ENCODE peak calls at places on chromosomes 4 and X, in five cellular contexts. O is PC-3, U is tibial artery, Z is neural progenitor cell, I is breast epithelium. J is an unnamed sample.

GRCh38 chr4:122617597-122618593 is 3.0 kb downstream of the IL21 start:
- DNase-seq in O (no peak), U (no peak), Z (no peak), I (no peak), J (no peak)

GRCh38 chrX:12844319-12844718 is 22.6 kb upstream of the TLR7 start:
- DNase-seq in O (no peak), U (no peak), Z (no peak), I (no peak), J (no peak)

GRCh38 chr4:54093609-54094240 is 6.2 kb upstream of the GSX2 start:
- DNase-seq in O (no peak), U (no peak), Z (peak; percentile 44), I (no peak), J (no peak)

GRCh38 chr4:88341227-88342192 is 37.1 kb upstream of the HERC6 start:
- DNase-seq in O (peak; percentile 76), U (no peak), Z (no peak), I (no peak), J (no peak)

GRCh38 chrX:37776987-37777325 is 2.9 kb upstream of the CYBB start:
- DNase-seq in O (no peak), U (no peak), Z (no peak), I (no peak), J (no peak)

GRCh38 chr4:174334628-174335027 is 50.9 kb downstream of the CEP44 start:
- DNase-seq in O (no peak), U (no peak), Z (no peak), I (no peak), J (no peak)

GRCh38 chr4:26001816-26002215 is 87.8 kb downstream of the SMIM20 start:
- DNase-seq in O (no peak), U (no peak), Z (no peak), I (no peak), J (no peak)

GRCh38 chr4:119087656-119088055 is 48.0 kb upstream of the MYOZ2 start:
- DNase-seq in O (no peak), U (no peak), Z (no peak), I (no peak), J (no peak)

GRCh38 chrX:151713859-151714258 is 2.0 kb upstream of the FATE1 start:
- DNase-seq in O (peak; percentile 47), U (no peak), Z (peak; percentile 52), I (no peak), J (no peak)

GRCh38 chrX:3393168-3393567 is 46.7 kb upstream of the MXRA5 start:
- DNase-seq in O (no peak), U (no peak), Z (no peak), I (no peak), J (no peak)

GRCh38 chr4:123866796-123867195 is 470.2 kb downstream of the SPRY1 start:
- DNase-seq in O (peak; percentile 22), U (no peak), Z (no peak), I (no peak), J (no peak)

GRCh38 chr4:46937493-46937892 is 28.4 kb upstream of the COX7B2 start:
- DNase-seq in O (peak; percentile 21), U (no peak), Z (no peak), I (no peak), J (no peak)

GRCh38 chr4:48366611-48367010 is 25.3 kb downstream of the SLAIN2 start:
- DNase-seq in O (no peak), U (no peak), Z (no peak), I (no peak), J (no peak)

GRCh38 chr4:81509822-81510221 is 38.1 kb upstream of the RASGEF1B start:
- DNase-seq in O (no peak), U (no peak), Z (no peak), I (no peak), J (no peak)

GRCh38 chr4:82833696-82834313 is 35.2 kb upstream of the SCD5 start:
- DNase-seq in O (peak; percentile 68), U (no peak), Z (no peak), I (no peak), J (no peak)

GRCh38 chr4:132642196-132642817 is 506.8 kb upstream of the PCDH10 start:
- DNase-seq in O (peak; percentile 61), U (no peak), Z (peak; percentile 76), I (no peak), J (peak; percentile 27)

GRCh38 chr4:177546745-177547144 is 104.5 kb upstream of the AGA start:
- DNase-seq in O (peak; percentile 21), U (no peak), Z (no peak), I (no peak), J (no peak)

GRCh38 chrX:8890794-8891193 is 89.6 kb upstream of the FAM9A start:
- DNase-seq in O (no peak), U (no peak), Z (no peak), I (no peak), J (no peak)

GRCh38 chr4:111128327-111128726 is 505.4 kb upstream of the PITX2 start:
- DNase-seq in O (no peak), U (no peak), Z (no peak), I (no peak), J (no peak)

GRCh38 chrX:40097101-40097491 is 662 bp downstream of the BCOR start:
- DNase-seq in O (no peak), U (no peak), Z (no peak), I (no peak), J (peak; percentile 76)

GRCh38 chrX:153628129-153628528 is 18.9 kb upstream of the DUSP9 start:
- DNase-seq in O (no peak), U (no peak), Z (no peak), I (no peak), J (no peak)

GRCh38 chrX:20253232-20253543 is 13.5 kb downstream of the RPS6KA3 start:
- DNase-seq in O (no peak), U (no peak), Z (no peak), I (no peak), J (no peak)

GRCh38 chr4:25905371-25905770 is 8.6 kb upstream of the SMIM20 start:
- DNase-seq in O (no peak), U (no peak), Z (no peak), I (no peak), J (no peak)

GRCh38 chr4:95417531-95417930 is 131.2 kb downstream of the UNC5C start:
- DNase-seq in O (peak; percentile 51), U (no peak), Z (no peak), I (no peak), J (no peak)

GRCh38 chr4:10371869-10372471 is 85.3 kb downstream of the ZNF518B start:
- DNase-seq in O (no peak), U (no peak), Z (peak; percentile 3), I (no peak), J (no peak)

GRCh38 chrX:126799059-126799458 is 20.5 kb upstream of the PRR32 start:
- DNase-seq in O (peak; percentile 35), U (no peak), Z (no peak), I (no peak), J (no peak)

GRCh38 chr4:55658657-55659056 is 22.6 kb upstream of the NMU start:
- DNase-seq in O (peak; percentile 27), U (no peak), Z (no peak), I (no peak), J (no peak)

GRCh38 chr4:55650483-55650882 is 14.4 kb upstream of the NMU start:
- DNase-seq in O (no peak), U (no peak), Z (no peak), I (no peak), J (no peak)

GRCh38 chr4:55654131-55654530 is 18.0 kb upstream of the NMU start:
- DNase-seq in O (no peak), U (no peak), Z (no peak), I (no peak), J (no peak)
- H3K4me3 ChIP-seq in O (no peak overlapping the region), U (no peak overlapping the region), Z (no peak overlapping the region), I (no peak overlapping the region), J (no peak overlapping the region)

GRCh38 chrX:106995678-106996077 is 4.3 kb downstream of the MORC4 start:
- DNase-seq in O (no peak), U (no peak), Z (no peak), I (no peak), J (no peak)

GRCh38 chrX:107000013-107000515 is at the start of gene MORC4:
- DNase-seq in O (peak; percentile 82), U (peak; percentile 77), Z (peak; percentile 80), I (peak; percentile 67), J (peak; percentile 88)

GRCh38 chrX:106997611-106998010 is 2.4 kb downstream of the MORC4 start:
- DNase-seq in O (no peak), U (no peak), Z (no peak), I (no peak), J (no peak)

DNA sequence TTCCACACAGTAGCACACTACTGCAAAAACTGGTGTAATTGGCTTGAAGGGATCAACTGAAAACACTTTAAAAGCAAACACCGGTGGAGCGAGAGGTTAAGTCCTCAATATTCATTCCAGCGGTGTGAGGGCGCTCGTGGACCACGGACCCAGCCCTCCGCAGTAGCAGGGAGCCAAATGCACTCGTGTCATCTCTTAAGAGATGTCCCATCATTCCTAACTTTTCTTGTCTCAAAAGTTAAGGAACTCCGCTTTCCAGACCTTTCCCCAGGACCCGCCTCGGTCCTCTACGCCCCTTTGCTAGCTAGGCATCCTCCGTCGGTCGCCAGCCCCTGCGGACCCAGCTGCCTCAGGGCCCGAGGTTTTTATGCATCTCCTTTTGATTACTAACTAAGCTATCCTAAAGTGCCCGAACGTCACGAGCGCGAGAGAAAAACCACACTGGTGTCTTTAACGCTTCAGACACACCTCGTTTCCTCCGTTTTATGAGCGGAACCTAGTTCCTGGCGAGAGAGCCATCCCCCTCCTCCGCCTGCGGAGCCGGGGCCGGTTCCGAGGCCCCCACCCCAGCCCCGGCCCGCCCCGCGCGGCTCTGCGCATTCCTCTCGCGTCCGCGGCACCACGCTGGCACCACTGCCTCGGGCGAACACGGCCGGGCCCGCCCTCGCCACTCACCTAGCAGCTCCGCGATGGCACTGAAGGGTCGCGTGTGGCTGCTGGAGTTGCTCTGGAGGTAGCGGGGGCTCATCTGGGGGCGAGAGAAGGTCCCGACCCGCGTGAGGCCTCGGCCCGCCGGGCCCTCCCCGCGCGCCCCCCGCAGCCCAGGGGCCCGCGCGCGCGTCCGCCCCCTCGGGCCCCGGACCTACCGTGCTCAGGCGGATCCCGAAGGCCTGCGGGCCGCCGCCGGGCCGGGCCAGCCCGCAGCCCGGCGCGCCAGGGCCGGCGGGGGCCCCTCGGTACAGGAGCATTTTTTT is 723 bp downstream of the MORC4 start:
- DNase-seq in O (peak; percentile 73), U (peak; percentile 63), Z (peak; percentile 60), I (peak; percentile 28), J (peak; percentile 41)
- H3K27ac ChIP-seq in O (no peak overlapping the region), U (peak overlapping the region; percentile 82), Z (no peak overlapping the region), I (peak overlapping the region; percentile 62), J (no peak overlapping the region)

GRCh38 chr4:87005690-87006461 is 71.1 kb downstream of the AFF1 start:
- DNase-seq in O (peak; percentile 25), U (no peak), Z (peak; percentile 52), I (no peak), J (no peak)

GRCh38 chr4:87003266-87003665 is 68.5 kb downstream of the AFF1 start:
- DNase-seq in O (no peak), U (no peak), Z (no peak), I (no peak), J (no peak)

GRCh38 chr4:87007345-87008181 is 72.8 kb downstream of the AFF1 start:
- DNase-seq in O (peak; percentile 33), U (peak; percentile 72), Z (peak; percentile 81), I (peak; percentile 46), J (peak; percentile 72)

GRCh38 chr4:87006531-87007344 is 71.9 kb downstream of the AFF1 start:
- DNase-seq in O (peak; percentile 85), U (peak; percentile 90), Z (peak; percentile 98), I (peak; percentile 87), J (peak; percentile 92)

GRCh38 chr4:87005369-87005689 is 70.5 kb downstream of the AFF1 start:
- DNase-seq in O (no peak), U (no peak), Z (no peak), I (no peak), J (no peak)
- H3K4me3 ChIP-seq in O (peak overlapping the region; percentile 98), U (no peak overlapping the region), Z (no peak overlapping the region), I (no peak overlapping the region), J (no peak overlapping the region)

GRCh38 chr4:187256897-187257296 is 533.2 kb upstream of the FAT1 start:
- DNase-seq in O (no peak), U (no peak), Z (peak; percentile 22), I (peak; percentile 50), J (no peak)

GRCh38 chr4:187258651-187259401 is 535.2 kb upstream of the FAT1 start:
- DNase-seq in O (no peak), U (no peak), Z (peak; percentile 64), I (no peak), J (no peak)
- H3K27ac ChIP-seq in O (no peak overlapping the region), U (no peak overlapping the region), Z (no peak overlapping the region), I (no peak overlapping the region), J (no peak overlapping the region)

J was measured in pancreas.